ENCODE peak calls at places on chromosomes 11 and 22, in six cellular contexts. X is T follicular helper cell, M is GM13977, Z is SW 1271, D is adrenal gland, E is AG10803. G is an unnamed sample.

GRCh38 chr22:46777609-46777970 is 15.1 kb downstream of the TBC1D22A start:
- DNase-seq in X (no peak), E (no peak), M (peak), Z (no peak), D (no peak), G (peak)

GRCh38 chr11:73478737-73479347 is 102.6 kb downstream of the RELT start:
- DNase-seq in E (peak), X (no peak), M (no peak), Z (peak), D (no peak), G (no peak)

GRCh38 chr11:107562647-107563208 is 2.8 kb downstream of the ALKBH8 start:
- DNase-seq in D (no peak), E (peak), M (no peak), X (no peak), Z (peak), G (no peak)

GRCh38 chr11:74388678-74389327 is 9.4 kb downstream of the PGM2L1 start:
- DNase-seq in Z (peak), E (peak), M (peak), D (peak), X (peak), G (peak)

GRCh38 chr22:39677967-39678366 is 107.4 kb downstream of the CACNA1I start:
- DNase-seq in E (no peak), X (no peak), D (no peak), Z (no peak), M (no peak), G (no peak)

GRCh38 chr11:103091024-103091423 is 936 bp downstream of the DCUN1D5 start:
- DNase-seq in X (no peak), E (no peak), D (no peak), Z (peak), M (no peak), G (no peak)

GRCh38 chr22:43110444-43110926 is at the start of gene BIK:
- DNase-seq in D (peak), M (peak), Z (peak), X (peak), E (peak), G (peak)

GRCh38 chr11:1276866-1277615 is 32.4 kb downstream of the TOLLIP start:
- DNase-seq in D (no peak), Z (no peak), M (no peak), X (no peak), E (no peak), G (no peak)

GRCh38 chr11:10326080-10326964 is 21.4 kb downstream of the ADM start:
- DNase-seq in D (peak), E (peak), Z (no peak), X (no peak), M (no peak), G (no peak)

GRCh38 chr22:21079493-21079892 is 33.7 kb downstream of the LRRC74B start:
- DNase-seq in D (no peak), Z (no peak), M (no peak), X (no peak), E (no peak), G (no peak)

GRCh38 chr11:122424636-122425035 is 230.9 kb upstream of the UBASH3B start:
- DNase-seq in D (no peak), X (no peak), E (no peak), M (no peak), Z (no peak), G (no peak)

GRCh38 chr11:64120951-64121569 is 44.9 kb downstream of the MACROD1 start:
- DNase-seq in E (peak), D (no peak), M (no peak), Z (no peak), X (no peak), G (no peak)

GRCh38 chr11:7622731-7623130 is 50.6 kb downstream of the CYB5R2 start:
- DNase-seq in E (no peak), D (no peak), M (no peak), Z (no peak), X (no peak), G (no peak)

GRCh38 chr11:62012451-62013265 is 45.2 kb upstream of the FTH1 start:
- DNase-seq in D (peak), X (no peak), M (no peak), Z (no peak), E (peak), G (no peak)

GRCh38 chr11:129447654-129448239 is 72.1 kb downstream of the BARX2 start:
- DNase-seq in Z (no peak), D (no peak), M (no peak), X (no peak), E (no peak), G (no peak)

GRCh38 chr11:78256962-78257361 is 68.2 kb downstream of the USP35 start:
- DNase-seq in D (peak), E (peak), Z (no peak), X (no peak), M (no peak), G (no peak)

GRCh38 chr22:25012743-25013142 is 60.2 kb downstream of the KIAA1671 start:
- DNase-seq in X (no peak), Z (no peak), D (no peak), M (no peak), E (no peak), G (no peak)

GRCh38 chr22:47372596-47373385 is 610.3 kb downstream of the TBC1D22A start:
- DNase-seq in E (no peak), D (peak), M (no peak), X (no peak), Z (no peak), G (no peak)

GRCh38 chr11:2261436-2262230 is 8.8 kb downstream of the ASCL2 start:
- DNase-seq in E (no peak), D (no peak), X (no peak), M (no peak), Z (no peak), G (no peak)

GRCh38 chr11:125192194-125192593 is 27.6 kb downstream of the PKNOX2 start:
- DNase-seq in D (peak), X (no peak), Z (no peak), E (no peak), M (no peak), G (no peak)

G was measured in GM06990.